ENCODE peak calls at places on chromosomes 13 and 19, in four cellular contexts. T is ovary, D is astrocyte, C is esophagus muscularis mucosa. W is an unnamed sample.

GRCh38 chr13:64633948-64634347 is 2596.2 kb downstream of the PCDH9 start:
- DNase-seq in C (no peak), T (no peak), D (peak; percentile 46), W (no peak)

GRCh38 chr13:33249066-33249465 is 36.5 kb downstream of the STARD13 start:
- DNase-seq in T (no peak), C (no peak), D (peak; percentile 83), W (no peak)

GRCh38 chr19:49676136-49676689 is 858 bp upstream of the PRMT1 start:
- DNase-seq in D (peak; percentile 90), T (peak; percentile 89), C (no peak), W (peak; percentile 91)

GRCh38 chr13:26561636-26562537 is 4.4 kb downstream of the WASF3 start:
- DNase-seq in C (no peak), T (no peak), D (peak; percentile 74), W (no peak)

GRCh38 chr13:25541434-25542123 is 169.8 kb downstream of the ATP8A2 start:
- DNase-seq in D (no peak), T (no peak), C (no peak), W (no peak)

GRCh38 chr13:104900186-104900817 is 1635.2 kb downstream of the EFNB2 start:
- DNase-seq in D (no peak), T (no peak), C (no peak), W (no peak)

GRCh38 chr19:2592824-2593223 is 109.7 kb downstream of the GNG7 start:
- DNase-seq in D (no peak), T (peak; percentile 2), C (no peak), W (no peak)

GRCh38 chr13:28650284-28650683 is 8.6 kb upstream of the POMP start:
- DNase-seq in C (no peak), T (no peak), D (no peak), W (no peak)

GRCh38 chr19:55014714-55015113 is 23.4 kb downstream of the GP6 start:
- DNase-seq in C (no peak), D (no peak), T (no peak), W (peak; percentile 38)

GRCh38 chr13:102878491-102878890 is 32.7 kb downstream of the ERCC5 start:
- DNase-seq in T (no peak), C (no peak), D (peak; percentile 93), W (no peak)

GRCh38 chr13:44972956-44973581 is 16.2 kb downstream of the NUFIP1 start:
- DNase-seq in T (no peak), D (no peak), C (no peak), W (no peak)

GRCh38 chr13:27549406-27549981 is 70.8 kb downstream of the LNX2 start:
- DNase-seq in D (no peak), C (no peak), T (no peak), W (no peak)

GRCh38 chr13:64871742-64872141 is 2358.4 kb downstream of the PCDH9 start:
- DNase-seq in D (no peak), C (no peak), T (no peak), W (no peak)

GRCh38 chr19:42095814-42096230 is 19.9 kb downstream of the ZNF574 start:
- DNase-seq in D (no peak), C (no peak), T (no peak), W (no peak)

GRCh38 chr19:42051166-42052115 is 18.6 kb downstream of the GRIK5 start:
- DNase-seq in T (no peak), C (no peak), D (no peak), W (no peak)

GRCh38 chr13:59730026-59730425 is 433.7 kb downstream of the DIAPH3 start:
- DNase-seq in C (no peak), D (no peak), T (no peak), W (no peak)

GRCh38 chr19:4861147-4861546 is 6.3 kb downstream of the PLIN3 start:
- DNase-seq in T (no peak), D (no peak), C (no peak), W (no peak)

GRCh38 chr13:105436946-105437345 is 1098.5 kb downstream of the EFNB2 start:
- DNase-seq in D (peak; percentile 18), T (no peak), C (no peak), W (no peak)

GRCh38 chr13:74423434-74423833 is 289.2 kb upstream of the KLF12 start:
- DNase-seq in T (no peak), D (peak; percentile 20), C (no peak), W (no peak)

GRCh38 chr19:49921871-49922755 is 6.9 kb upstream of the ATF5 start:
- DNase-seq in T (no peak), C (no peak), D (peak; percentile 47), W (no peak)

GRCh38 chr13:102510072-102510471 is 86.7 kb upstream of the TPP2 start:
- DNase-seq in T (no peak), C (no peak), D (no peak), W (no peak)

GRCh38 chr19:5001547-5002131 is 32.7 kb downstream of the KDM4B start:
- DNase-seq in D (peak; percentile 41), T (no peak), C (no peak), W (no peak)

GRCh38 chr13:100619940-100620339 is 31.4 kb upstream of the GGACT start:
- DNase-seq in T (no peak), D (no peak), C (no peak), W (no peak)

GRCh38 chr19:46478356-46478986 is 7.1 kb upstream of the PNMA8A start:
- DNase-seq in D (peak; percentile 82), T (no peak), C (no peak), W (no peak)

GRCh38 chr19:56155124-56155687 is 14.1 kb downstream of the ZNF444 start:
- DNase-seq in C (no peak), T (no peak), D (no peak), W (peak; percentile 48)
- TF ChIP-seq CTCF in C (peak; percentile 15), T (no peak), D (peak; percentile 3), W (peak; percentile 63)

GRCh38 chr19:484494-484893 is 11.8 kb upstream of the MADCAM1 start:
- DNase-seq in C (no peak), D (no peak), T (no peak), W (no peak)

GRCh38 chr19:480016-480855 is 16.1 kb upstream of the MADCAM1 start:
- DNase-seq in T (no peak), D (no peak), C (no peak), W (peak; percentile 92)

GRCh38 chr19:483332-484072 is 12.8 kb upstream of the MADCAM1 start:
- DNase-seq in C (no peak), T (no peak), D (no peak), W (no peak)

GRCh38 chr19:485122-485521 is 11.2 kb upstream of the MADCAM1 start:
- DNase-seq in C (no peak), D (no peak), T (no peak), W (no peak)

DNA sequence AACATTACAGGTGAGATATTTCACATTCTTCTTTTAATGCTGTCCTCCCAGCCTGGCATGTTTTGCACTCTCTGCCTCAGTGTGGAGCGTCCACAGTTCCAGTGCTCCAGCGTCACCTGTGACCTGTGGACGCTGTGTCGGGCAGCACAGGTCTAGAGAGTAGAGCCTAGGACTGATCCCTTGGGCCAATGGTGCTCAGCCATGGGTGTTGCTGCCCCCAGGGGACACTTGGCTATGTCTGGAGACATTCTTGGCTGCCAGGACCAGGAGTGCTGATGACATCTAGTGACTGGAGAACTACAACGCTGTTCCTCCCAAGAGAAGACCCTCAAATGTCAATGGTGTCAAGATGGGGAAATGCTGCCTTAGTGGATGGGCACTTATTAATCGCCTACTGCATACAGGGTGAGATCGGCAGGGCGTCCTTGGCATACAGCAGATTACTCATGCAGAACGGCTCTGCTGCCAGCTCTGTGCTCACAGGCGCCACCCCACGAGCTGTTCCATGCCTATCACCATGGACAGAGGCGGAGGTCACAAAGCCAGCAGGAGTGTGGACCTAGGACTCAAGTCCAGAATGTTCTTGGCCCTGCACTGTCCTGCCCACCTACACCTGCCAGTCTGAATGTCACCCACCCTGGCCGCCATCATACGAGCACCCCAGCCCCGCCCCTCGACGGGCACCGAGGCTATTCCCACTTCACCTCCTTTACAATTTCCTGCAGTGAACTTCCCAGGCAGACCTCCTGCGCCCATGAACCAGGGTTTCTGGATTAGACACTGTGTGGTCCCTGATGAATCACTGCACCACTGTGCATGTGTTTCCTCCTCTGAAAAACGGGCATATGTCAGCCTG is 13.9 kb upstream of the MADCAM1 start:
- DNase-seq in D (no peak), T (no peak), C (no peak), W (peak; percentile 33)
- TF ChIP-seq CTCF in D (no peak), T (no peak), C (no peak), W (no peak)

GRCh38 chr13:114123448-114123847 is 9.0 kb downstream of the RASA3 start:
- DNase-seq in D (no peak), C (no peak), T (no peak), W (no peak)

GRCh38 chr13:114123876-114124275 is 8.5 kb downstream of the RASA3 start:
- DNase-seq in C (no peak), T (no peak), D (no peak), W (no peak)

GRCh38 chr13:114124486-114124885 is 7.9 kb downstream of the RASA3 start:
- DNase-seq in D (no peak), C (no peak), T (no peak), W (no peak)

GRCh38 chr13:114121496-114122466 is 10.6 kb downstream of the RASA3 start:
- DNase-seq in C (no peak), D (no peak), T (no peak), W (no peak)

DNA sequence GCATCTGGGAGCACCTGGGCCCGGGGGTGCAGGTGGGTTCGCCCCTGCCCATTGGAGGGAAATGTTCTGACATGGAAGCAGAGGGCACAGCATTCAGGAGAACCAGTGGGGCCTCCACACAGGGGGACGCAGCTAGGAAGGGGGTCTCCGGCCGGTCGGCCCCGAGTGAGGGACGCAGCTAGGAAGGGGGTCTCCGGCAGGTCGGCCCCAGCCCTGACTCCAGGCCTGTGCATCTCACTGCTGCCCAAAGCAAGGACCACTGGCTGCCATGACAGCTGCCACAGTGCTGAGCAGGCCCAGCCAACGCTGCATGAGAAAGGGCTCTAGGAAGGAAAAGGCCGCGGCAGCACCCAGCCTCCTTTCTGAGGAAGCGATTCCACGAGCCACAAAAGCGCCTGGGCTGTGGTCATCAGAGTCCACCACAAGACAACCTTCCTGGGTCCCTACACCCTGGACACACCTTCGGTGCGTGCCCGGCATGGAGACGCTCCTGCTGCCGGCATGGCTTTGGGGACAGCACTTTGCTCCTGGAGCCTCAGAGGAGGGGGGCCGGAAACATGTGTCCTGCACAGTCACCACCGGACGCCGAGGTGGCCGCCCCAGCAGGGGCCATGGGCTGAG is 9.7 kb downstream of the RASA3 start:
- DNase-seq in T (no peak), D (no peak), C (no peak), W (no peak)
- TF ChIP-seq CTCF in T (no peak), D (no peak), C (no peak), W (no peak)

DNA sequence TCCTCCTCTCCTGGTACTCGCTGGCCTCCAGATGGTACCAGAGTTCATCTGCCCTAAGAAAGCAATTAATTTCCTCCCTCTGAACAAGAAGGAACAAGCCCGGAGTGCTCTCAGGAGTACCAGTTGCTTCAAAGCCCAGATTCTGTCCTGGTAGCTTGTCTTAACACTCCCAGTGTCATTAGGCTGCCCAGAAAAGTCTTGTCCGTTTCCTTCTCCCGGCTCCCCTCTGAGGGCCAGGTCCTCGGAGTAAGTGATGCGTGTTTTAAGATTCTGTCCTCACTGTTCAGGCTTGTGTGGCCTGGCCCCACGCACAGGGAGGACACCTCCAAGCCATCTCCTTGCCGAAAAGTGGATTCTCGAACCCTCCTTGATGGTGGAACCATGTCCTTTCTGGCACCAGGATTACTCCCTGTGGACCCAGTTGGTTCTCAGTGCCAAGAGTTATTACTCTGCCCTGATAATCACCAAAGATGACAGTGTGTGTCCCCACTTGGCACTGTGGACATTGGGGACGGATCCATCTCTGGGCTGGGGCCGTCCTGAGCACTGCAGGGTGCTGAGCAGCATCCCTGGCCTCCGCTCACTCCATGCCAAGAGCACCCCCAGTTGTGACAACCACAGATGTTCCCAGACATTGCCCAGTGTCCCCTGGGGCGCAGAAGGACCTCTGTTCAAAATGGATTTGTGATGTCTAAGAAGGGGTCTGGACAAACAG is 52.5 kb downstream of the RFX2 start:
- DNase-seq in T (no peak), D (no peak), C (peak; percentile 86), W (no peak)
- TF ChIP-seq CTCF in T (no peak), D (no peak), C (peak; percentile 33), W (no peak)

GRCh38 chr19:53971608-53972007 is 8.9 kb downstream of the CACNG8 start:
- DNase-seq in T (no peak), D (no peak), C (no peak), W (no peak)
- TF ChIP-seq CTCF in T (no peak), D (no peak), C (no peak), W (no peak)